ENCODE peak calls at places on chromosomes 16 and 17, in four cellular contexts. One of them, this sample, is unnamed.

GRCh38 chr17:74194682-74195081 is 8.8 kb upstream of the RPL38 start:
- DNase-seq in H1: no peak
- DNase-seq in K562: no peak
- DNase-seq in GM12878: no peak
- DNase-seq in this sample: no peak

GRCh38 chr17:17714261-17714866 is 33.1 kb downstream of the RAI1 start:
- DNase-seq in H1: no peak
- DNase-seq in K562: no peak
- DNase-seq in GM12878: no peak
- DNase-seq in this sample: no peak

GRCh38 chr17:31702040-31702439 is 157.0 kb downstream of the COPRS start:
- DNase-seq in H1: no peak
- DNase-seq in K562: no peak
- DNase-seq in GM12878: no peak
- DNase-seq in this sample: no peak

GRCh38 chr17:4515501-4515900 is 16.8 kb downstream of the SPNS2 start:
- DNase-seq in H1: no peak
- DNase-seq in K562: no peak
- DNase-seq in GM12878: no peak
- DNase-seq in this sample: no peak

GRCh38 chr17:12122091-12122490 is 101.4 kb downstream of the MAP2K4 start:
- DNase-seq in H1: no peak
- DNase-seq in K562: no peak
- DNase-seq in GM12878: no peak
- DNase-seq in this sample: no peak

GRCh38 chr16:66596986-66597848 is 7.3 kb upstream of the CMTM3 start:
- DNase-seq in H1: no peak
- DNase-seq in K562: no peak
- DNase-seq in GM12878: no peak
- DNase-seq in this sample: no peak

GRCh38 chr16:68993885-68994284 is 111.6 kb upstream of the HAS3 start:
- DNase-seq in H1: no peak
- DNase-seq in K562: no peak
- DNase-seq in GM12878: no peak
- DNase-seq in this sample: peak

GRCh38 chr16:71467810-71468209 is 5.8 kb upstream of the ZNF23 start:
- DNase-seq in H1: no peak
- DNase-seq in K562: peak
- DNase-seq in GM12878: no peak
- DNase-seq in this sample: peak

GRCh38 chr17:74433421-74434121 is 1.7 kb downstream of the GPRC5C start:
- DNase-seq in H1: no peak
- DNase-seq in K562: peak
- DNase-seq in GM12878: no peak
- DNase-seq in this sample: no peak

GRCh38 chr17:33328129-33328528 is 35.0 kb upstream of the ASIC2 start:
- DNase-seq in H1: peak
- DNase-seq in K562: no peak
- DNase-seq in GM12878: no peak
- DNase-seq in this sample: no peak

GRCh38 chr17:9011001-9011400 is 10.3 kb upstream of the NTN1 start:
- DNase-seq in H1: no peak
- DNase-seq in K562: no peak
- DNase-seq in GM12878: no peak
- DNase-seq in this sample: no peak

GRCh38 chr17:80968602-80969029 is 23.0 kb upstream of the CHMP6 start:
- DNase-seq in H1: no peak
- DNase-seq in K562: no peak
- DNase-seq in GM12878: no peak
- DNase-seq in this sample: no peak

GRCh38 chr16:16867994-16868393 is 489.1 kb downstream of the NPIPA7 start:
- DNase-seq in H1: no peak
- DNase-seq in K562: no peak
- DNase-seq in GM12878: no peak
- DNase-seq in this sample: no peak

GRCh38 chr17:51230306-51230705 is 29.5 kb downstream of the MBTD1 start:
- DNase-seq in H1: no peak
- DNase-seq in K562: no peak
- DNase-seq in GM12878: no peak
- DNase-seq in this sample: no peak

GRCh38 chr16:70679653-70680494 is 6.0 kb downstream of the MTSS2 start:
- DNase-seq in H1: no peak
- DNase-seq in K562: peak
- DNase-seq in GM12878: no peak
- DNase-seq in this sample: no peak

GRCh38 chr17:57874434-57875108 is 24.7 kb upstream of the MRPS23 start:
- DNase-seq in H1: peak
- DNase-seq in K562: no peak
- DNase-seq in GM12878: no peak
- DNase-seq in this sample: peak

GRCh38 chr17:60630352-60630751 is 30.4 kb downstream of the PPM1D start:
- DNase-seq in H1: no peak
- DNase-seq in K562: no peak
- DNase-seq in GM12878: no peak
- DNase-seq in this sample: peak

GRCh38 chr17:28407974-28408306 is 1.9 kb upstream of the SLC46A1 start:
- DNase-seq in H1: no peak
- DNase-seq in K562: no peak
- DNase-seq in GM12878: no peak
- DNase-seq in this sample: no peak

GRCh38 chr16:56603589-56603988 is 4.8 kb upstream of the MT2A start:
- DNase-seq in H1: no peak
- DNase-seq in K562: peak
- DNase-seq in GM12878: no peak
- DNase-seq in this sample: peak

GRCh38 chr16:57023541-57024249 is 34.3 kb downstream of the NLRC5 start:
- DNase-seq in H1: no peak
- DNase-seq in K562: no peak
- DNase-seq in GM12878: no peak
- DNase-seq in this sample: no peak

GRCh38 chr17:44707755-44708400 is 587 bp upstream of the DBF4B start:
- DNase-seq in H1: no peak
- DNase-seq in K562: peak
- DNase-seq in GM12878: no peak
- DNase-seq in this sample: no peak

GRCh38 chr17:3812284-3812683 is 11.3 kb upstream of the ITGAE start:
- DNase-seq in H1: no peak
- DNase-seq in K562: no peak
- DNase-seq in GM12878: no peak
- DNase-seq in this sample: no peak

GRCh38 chr17:58121925-58122324 is 26.3 kb upstream of the OR4D1 start:
- DNase-seq in H1: no peak
- DNase-seq in K562: peak
- DNase-seq in GM12878: no peak
- DNase-seq in this sample: no peak

GRCh38 chr16:8872071-8872470 is 3.3 kb upstream of the CARHSP1 start:
- DNase-seq in H1: no peak
- DNase-seq in K562: no peak
- DNase-seq in GM12878: no peak
- DNase-seq in this sample: no peak

GRCh38 chr17:81419333-81419885 is 24.2 kb downstream of the BAHCC1 start:
- DNase-seq in H1: no peak
- DNase-seq in K562: peak
- DNase-seq in GM12878: no peak
- DNase-seq in this sample: peak

GRCh38 chr17:20775331-20775730 is 195.8 kb downstream of the CDRT15L2 start:
- DNase-seq in H1: no peak
- DNase-seq in K562: no peak
- DNase-seq in GM12878: no peak
- DNase-seq in this sample: no peak

GRCh38 chr16:25523183-25523582 is 168.6 kb upstream of the HS3ST4 start:
- DNase-seq in H1: no peak
- DNase-seq in K562: no peak
- DNase-seq in GM12878: no peak
- DNase-seq in this sample: no peak

GRCh38 chr17:46764709-46765401 is 53.6 kb downstream of the WNT3 start:
- DNase-seq in H1: no peak
- DNase-seq in K562: peak
- DNase-seq in GM12878: no peak
- DNase-seq in this sample: peak

GRCh38 chr17:29180051-29180787 is at the start of gene MYO18A:
- DNase-seq in H1: peak
- DNase-seq in K562: peak
- DNase-seq in GM12878: no peak
- DNase-seq in this sample: peak

GRCh38 chr17:18975597-18975996 is 23.6 kb downstream of the SLC5A10 start:
- DNase-seq in H1: no peak
- DNase-seq in K562: no peak
- DNase-seq in GM12878: no peak
- DNase-seq in this sample: no peak

GRCh38 chr17:48995871-48996695 is 1.1 kb upstream of the IGF2BP1 start:
- DNase-seq in H1: peak
- DNase-seq in K562: peak
- DNase-seq in GM12878: no peak
- DNase-seq in this sample: peak

GRCh38 chr17:158379-158778 is 21.0 kb downstream of the SCGB1C2 start:
- DNase-seq in H1: no peak
- DNase-seq in K562: no peak
- DNase-seq in GM12878: no peak
- DNase-seq in this sample: no peak

GRCh38 chr16:3484328-3485096 is 10.8 kb downstream of the C16orf90 start:
- DNase-seq in H1: no peak
- DNase-seq in K562: no peak
- DNase-seq in GM12878: no peak
- DNase-seq in this sample: no peak

GRCh38 chr17:61196302-61196704 is 203.3 kb upstream of the TBX2 start:
- DNase-seq in H1: no peak
- DNase-seq in K562: no peak
- DNase-seq in GM12878: no peak
- DNase-seq in this sample: no peak

GRCh38 chr17:62705781-62706597 is 78.5 kb downstream of the MRC2 start:
- DNase-seq in H1: peak
- DNase-seq in K562: no peak
- DNase-seq in GM12878: no peak
- DNase-seq in this sample: peak

GRCh38 chr17:48014603-48015037 is 23.0 kb downstream of the COPZ2 start:
- DNase-seq in H1: no peak
- DNase-seq in K562: peak
- DNase-seq in GM12878: no peak
- DNase-seq in this sample: no peak

GRCh38 chr17:58686980-58687379 is 4.9 kb downstream of the TEX14 start:
- DNase-seq in H1: no peak
- DNase-seq in K562: no peak
- DNase-seq in GM12878: no peak
- DNase-seq in this sample: no peak

GRCh38 chr17:10698116-10698818 is 873 bp downstream of the ADPRM start:
- DNase-seq in H1: no peak
- DNase-seq in K562: peak
- DNase-seq in GM12878: no peak
- DNase-seq in this sample: no peak

GRCh38 chr16:88994704-88995103 is 17.7 kb upstream of the CBFA2T3 start:
- DNase-seq in H1: no peak
- DNase-seq in K562: no peak
- DNase-seq in GM12878: no peak
- DNase-seq in this sample: no peak

GRCh38 chr16:88993006-88993787 is 16.2 kb upstream of the CBFA2T3 start:
- DNase-seq in H1: no peak
- DNase-seq in K562: peak
- DNase-seq in GM12878: no peak
- DNase-seq in this sample: no peak

GRCh38 chr16:88992351-88993005 is 15.5 kb upstream of the CBFA2T3 start:
- DNase-seq in H1: no peak
- DNase-seq in K562: peak
- DNase-seq in GM12878: no peak
- DNase-seq in this sample: no peak

GRCh38 chr16:88995194-88995593 is 18.2 kb upstream of the CBFA2T3 start:
- DNase-seq in H1: no peak
- DNase-seq in K562: peak
- DNase-seq in GM12878: no peak
- DNase-seq in this sample: no peak

GRCh38 chr16:88993946-88994600 is 17.1 kb upstream of the CBFA2T3 start:
- DNase-seq in H1: no peak
- DNase-seq in K562: peak
- DNase-seq in GM12878: no peak
- DNase-seq in this sample: no peak
- H2AFZ ChIP-seq in H1: no peak
- H2AFZ ChIP-seq in K562: peak
- H2AFZ ChIP-seq in GM12878: no peak
- H2AFZ ChIP-seq in this sample: no peak

GRCh38 chr16:85384831-85385462 is 228.2 kb upstream of the GSE1 start:
- DNase-seq in H1: no peak
- DNase-seq in K562: no peak
- DNase-seq in GM12878: no peak
- DNase-seq in this sample: no peak
- TF ChIP-seq MAX in H1: no peak
- TF ChIP-seq MAX in K562: no peak
- TF ChIP-seq MAX in GM12878: no peak
- TF ChIP-seq MAX in this sample: no peak

GRCh38 chr17:64262422-64263260 is at the start of gene TEX2:
- DNase-seq in H1: no peak
- DNase-seq in K562: peak
- DNase-seq in GM12878: no peak
- DNase-seq in this sample: peak
- H2AFZ ChIP-seq in H1: peak
- H2AFZ ChIP-seq in K562: peak
- H2AFZ ChIP-seq in GM12878: peak
- H2AFZ ChIP-seq in this sample: peak

DNA sequence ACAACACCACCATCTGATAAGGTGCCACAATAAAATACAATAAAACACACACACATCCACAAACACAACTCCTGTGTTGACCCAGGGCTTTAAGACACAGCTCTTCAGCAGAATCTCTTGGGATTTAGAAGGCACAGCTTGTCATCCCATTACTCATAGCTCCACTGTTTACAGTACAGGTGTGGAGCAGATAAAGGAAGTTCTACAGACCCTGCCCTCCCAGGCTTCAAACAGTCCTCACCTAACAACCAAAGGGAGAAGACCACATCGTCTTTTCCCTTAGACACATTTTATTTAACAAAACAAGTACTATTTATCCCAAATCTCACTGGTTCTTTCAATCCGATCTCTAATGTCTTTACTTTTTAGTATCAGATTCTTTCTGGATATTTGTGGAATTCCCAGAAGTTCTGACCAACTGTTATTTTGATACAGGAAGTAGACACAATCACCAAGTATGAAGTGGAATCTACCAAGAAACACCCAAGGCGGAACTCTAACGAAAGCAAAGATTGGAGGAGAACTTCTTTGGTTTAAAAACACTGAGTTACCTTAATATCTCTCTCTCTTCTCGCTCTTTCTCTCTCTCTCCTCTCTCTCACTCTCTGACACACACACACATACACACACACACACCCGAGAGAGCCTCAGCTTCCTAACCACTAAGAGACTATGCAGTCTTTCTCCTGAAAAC is 46.1 kb downstream of the CYTH1 start:
- DNase-seq in H1: no peak
- DNase-seq in K562: no peak
- DNase-seq in GM12878: no peak
- DNase-seq in this sample: peak
- TF ChIP-seq MAX in H1: no peak
- TF ChIP-seq MAX in K562: no peak
- TF ChIP-seq MAX in GM12878: no peak
- TF ChIP-seq MAX in this sample: no peak

This sample was measured in endothelial cell of umbilical vein.